ENCODE peak calls at places on chromosomes 16 and 17, in five cellular contexts. X is endodermal cell; I is CD8-positive, alpha-beta memory T cell; C is spleen; S is CD8-positive, alpha-beta T cell. N is an unnamed sample.
A peak's percentile ranks its signal among the peaks of the same experiment; 100 is the strongest.

GRCh38 chr17:72683506-72684404 is 408.7 kb downstream of the SLC39A11 start:
- DNase-seq in X (peak; percentile 75), I (no peak), C (no peak), S (no peak), N (no peak)

GRCh38 chr16:23848958-23849357 is 13.2 kb downstream of the PRKCB start:
- DNase-seq in X (no peak), I (no peak), C (no peak), S (no peak), N (no peak)

GRCh38 chr16:66512589-66513404 is 37.1 kb downstream of the TK2 start:
- DNase-seq in X (no peak), I (no peak), C (no peak), S (no peak), N (no peak)

GRCh38 chr16:54055864-54056263 is 230.7 kb downstream of the IRX3 start:
- DNase-seq in X (no peak), I (no peak), C (no peak), S (no peak), N (no peak)

GRCh38 chr17:50365165-50365564 is 7.8 kb downstream of the MRPL27 start:
- DNase-seq in X (peak; percentile 56), I (no peak), C (no peak), S (no peak), N (no peak)

GRCh38 chr16:70160388-70160787 is 13.2 kb upstream of the CLEC18C start:
- DNase-seq in X (no peak), I (no peak), C (peak; percentile 41), S (no peak), N (no peak)

GRCh38 chr16:50538411-50539052 is 9.7 kb upstream of the NKD1 start:
- DNase-seq in X (peak; percentile 44), I (no peak), C (peak; percentile 50), S (no peak), N (no peak)

GRCh38 chr16:11719171-11719570 is 23.5 kb downstream of the TXNDC11 start:
- DNase-seq in X (no peak), I (no peak), C (no peak), S (no peak), N (no peak)

GRCh38 chr16:68267612-68268405 is 3.5 kb downstream of the SLC7A6 start:
- DNase-seq in X (peak; percentile 80), I (no peak), C (no peak), S (no peak), N (no peak)

GRCh38 chr17:48961516-48962233 is 6.7 kb downstream of the GIP start:
- DNase-seq in X (peak; percentile 93), I (no peak), C (no peak), S (no peak), N (no peak)

GRCh38 chr16:66523861-66524354 is 26.0 kb downstream of the TK2 start:
- DNase-seq in X (no peak), I (peak; percentile 57), C (peak; percentile 79), S (peak; percentile 53), N (peak; percentile 66)

GRCh38 chr16:11252482-11252931 is 3.5 kb downstream of the SOCS1 start:
- DNase-seq in X (no peak), I (no peak), C (no peak), S (peak; percentile 21), N (no peak)

GRCh38 chr17:6254036-6254435 is 180.9 kb downstream of the AIPL1 start:
- DNase-seq in X (no peak), I (no peak), C (no peak), S (no peak), N (no peak)

GRCh38 chr17:82931696-82932060 is 91.9 kb upstream of the ZNF750 start:
- DNase-seq in X (no peak), I (no peak), C (no peak), S (no peak), N (no peak)

GRCh38 chr17:81991684-81992513 is 14.5 kb downstream of the ASPSCR1 start:
- DNase-seq in X (peak; percentile 85), I (no peak), C (no peak), S (no peak), N (no peak)

GRCh38 chr16:61897657-61898056 is 138.6 kb downstream of the CDH8 start:
- DNase-seq in X (no peak), I (no peak), C (no peak), S (no peak), N (no peak)

GRCh38 chr16:22216191-22216831 is 10.2 kb downstream of the EEF2K start:
- DNase-seq in X (no peak), I (no peak), C (no peak), S (no peak), N (no peak)

GRCh38 chr17:348692-349425 is 3.7 kb downstream of the RPH3AL start:
- DNase-seq in X (no peak), I (no peak), C (peak; percentile 45), S (no peak), N (no peak)

GRCh38 chr17:77391668-77392375 is 251.1 kb downstream of the SEC14L1 start:
- DNase-seq in X (peak; percentile 83), I (no peak), C (no peak), S (peak; percentile 57), N (peak; percentile 39)

GRCh38 chr17:80096531-80097306 is 4.7 kb upstream of the GAA start:
- DNase-seq in X (no peak), I (no peak), C (peak; percentile 66), S (no peak), N (no peak)

GRCh38 chr16:48628359-48628985 is 18.5 kb upstream of the N4BP1 start:
- DNase-seq in X (no peak), I (no peak), C (no peak), S (no peak), N (no peak)

GRCh38 chr17:29661220-29661619 is 38.5 kb upstream of the CORO6 start:
- DNase-seq in X (no peak), I (no peak), C (no peak), S (no peak), N (no peak)

GRCh38 chr17:77470800-77471733 is 330.3 kb downstream of the SEC14L1 start:
- DNase-seq in X (peak; percentile 94), I (no peak), C (no peak), S (no peak), N (peak; percentile 13)

DNA sequence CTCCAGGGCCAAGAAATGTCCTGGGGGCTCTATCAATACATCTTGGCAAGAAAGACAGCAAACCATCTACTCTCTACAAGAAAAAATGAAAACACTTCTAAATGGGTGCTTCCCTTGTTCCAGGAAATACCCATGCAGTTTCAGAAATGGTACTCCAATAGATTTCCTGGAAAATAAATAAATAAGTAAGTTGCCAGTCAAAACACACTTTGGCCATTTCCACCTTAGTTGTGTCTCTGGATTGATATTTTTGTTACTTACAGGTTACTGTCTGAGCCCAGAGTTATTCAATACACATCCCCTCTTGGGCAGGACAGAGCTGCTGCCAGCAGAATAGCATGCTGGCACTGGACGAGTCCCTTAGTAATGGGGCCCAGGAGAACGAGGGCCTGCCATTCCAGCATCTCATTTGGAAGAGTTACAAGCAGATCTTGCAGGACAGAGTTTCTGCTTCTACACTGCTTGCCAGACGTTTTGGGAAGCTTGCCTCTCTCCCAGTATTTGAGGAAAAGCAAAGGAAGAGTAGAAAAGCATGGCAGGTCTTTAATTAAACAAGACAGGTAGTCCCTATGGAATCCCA is 100.5 kb downstream of the SMG6 start:
- DNase-seq in X (no peak), I (no peak), C (no peak), S (no peak), N (no peak)
- H3K4me1 ChIP-seq in X (peaks cover 5% of the 10 kb centered on the region), I (peaks cover 21% of the 10 kb centered on the region), C (peaks cover 18% of the 10 kb centered on the region), S (peaks cover 9% of the 10 kb centered on the region), N (peaks cover 21% of the 10 kb centered on the region)

GRCh38 chr17:42459256-42459982 is 741 bp downstream of the ATP6V0A1 start:
- DNase-seq in X (peak; percentile 77), I (peak; percentile 28), C (peak; percentile 88), S (no peak), N (no peak)

GRCh38 chr17:42459983-42460300 is 1.3 kb downstream of the ATP6V0A1 start:
- DNase-seq in X (no peak), I (no peak), C (no peak), S (no peak), N (peak; percentile 42)

GRCh38 chr17:42457107-42457787 is 1.4 kb upstream of the ATP6V0A1 start:
- DNase-seq in X (no peak), I (no peak), C (no peak), S (no peak), N (no peak)

GRCh38 chr17:42460371-42460770 is 1.7 kb downstream of the ATP6V0A1 start:
- DNase-seq in X (no peak), I (no peak), C (no peak), S (no peak), N (no peak)

GRCh38 chr17:42458497-42459255 is at the start of gene ATP6V0A1:
- DNase-seq in X (peak; percentile 99), I (peak; percentile 86), C (peak; percentile 98), S (peak; percentile 84), N (peak; percentile 75)
- H3K4me3 ChIP-seq in X (peak within 1 kb of the TSS; percentile 89), I (peak within 1 kb of the TSS; percentile 77), C (peak within 1 kb of the TSS; percentile 62), S (peak within 1 kb of the TSS; percentile 54), N (peak within 1 kb of the TSS; percentile 67)

DNA sequence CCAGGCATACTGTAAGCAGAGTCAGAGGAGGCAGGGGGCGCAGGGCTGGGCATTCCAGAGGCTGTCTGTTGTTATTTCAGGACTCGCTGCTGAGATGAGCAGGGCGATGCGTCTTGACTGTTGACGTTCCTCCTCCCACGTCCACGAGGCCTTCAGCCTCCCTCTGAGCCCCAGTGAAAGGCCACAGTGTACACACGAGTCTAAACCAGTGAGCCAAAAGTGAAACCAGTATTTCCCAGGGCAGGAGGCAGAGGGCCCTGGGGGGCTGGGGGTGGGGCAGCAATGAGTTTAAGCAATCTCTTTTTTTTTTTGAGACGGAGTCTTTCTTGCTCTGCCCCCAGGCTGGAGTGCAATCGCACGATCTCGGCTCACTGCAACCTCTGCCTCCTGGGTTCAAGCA is 21.5 kb downstream of the SMTNL2 start:
- DNase-seq in X (no peak), I (no peak), C (no peak), S (no peak), N (no peak)
- H3K4me1 ChIP-seq in X (no peaks in the 10 kb centered on the region), I (no peaks in the 10 kb centered on the region), C (peaks cover 36% of the 10 kb centered on the region), S (no peaks in the 10 kb centered on the region), N (no peaks in the 10 kb centered on the region)

GRCh38 chr17:5024604-5025003 is 10.6 kb downstream of the SLC52A1 start:
- DNase-seq in X (no peak), I (no peak), C (no peak), S (no peak), N (no peak)
- H3K4me3 ChIP-seq in X (no peak overlapping the region), I (no peak overlapping the region), C (no peak overlapping the region), S (no peak overlapping the region), N (no peak overlapping the region)

DNA sequence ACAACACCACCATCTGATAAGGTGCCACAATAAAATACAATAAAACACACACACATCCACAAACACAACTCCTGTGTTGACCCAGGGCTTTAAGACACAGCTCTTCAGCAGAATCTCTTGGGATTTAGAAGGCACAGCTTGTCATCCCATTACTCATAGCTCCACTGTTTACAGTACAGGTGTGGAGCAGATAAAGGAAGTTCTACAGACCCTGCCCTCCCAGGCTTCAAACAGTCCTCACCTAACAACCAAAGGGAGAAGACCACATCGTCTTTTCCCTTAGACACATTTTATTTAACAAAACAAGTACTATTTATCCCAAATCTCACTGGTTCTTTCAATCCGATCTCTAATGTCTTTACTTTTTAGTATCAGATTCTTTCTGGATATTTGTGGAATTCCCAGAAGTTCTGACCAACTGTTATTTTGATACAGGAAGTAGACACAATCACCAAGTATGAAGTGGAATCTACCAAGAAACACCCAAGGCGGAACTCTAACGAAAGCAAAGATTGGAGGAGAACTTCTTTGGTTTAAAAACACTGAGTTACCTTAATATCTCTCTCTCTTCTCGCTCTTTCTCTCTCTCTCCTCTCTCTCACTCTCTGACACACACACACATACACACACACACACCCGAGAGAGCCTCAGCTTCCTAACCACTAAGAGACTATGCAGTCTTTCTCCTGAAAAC is 46.1 kb downstream of the CYTH1 start:
- DNase-seq in X (no peak), I (peak; percentile 57), C (no peak), S (no peak), N (peak; percentile 57)
- H3K4me1 ChIP-seq in X (peaks cover 42% of the 10 kb centered on the region), I (peaks cover 91% of the 10 kb centered on the region), C (peaks cover 99% of the 10 kb centered on the region), S (peaks cover 85% of the 10 kb centered on the region), N (peaks cover 89% of the 10 kb centered on the region)

N was measured in CD4-positive, alpha-beta memory T cell.